ENCODE peak calls at places on chromosome 1, in ten cellular contexts. F, Q, V, A, E, U, J, G, O and P are unnamed samples.

GRCh38 chr1:22689505-22689904 is 21.1 kb upstream of the EPHB2 start:
- DNase-seq in G (peak), O (no peak), U (peak), Q (no peak), E (no peak), V (peak), F (peak), J (no peak), A (peak), P (peak)

GRCh38 chr1:65264197-65264929 is 45.0 kb upstream of the DNAJC6 start:
- DNase-seq in U (peak), F (peak), G (no peak), V (peak), O (no peak), A (peak), E (no peak), J (no peak), Q (peak), P (peak)

GRCh38 chr1:58568911-58569310 is 8.1 kb downstream of the TACSTD2 start:
- DNase-seq in Q (no peak), G (no peak), A (no peak), U (no peak), V (no peak), O (no peak), J (no peak), F (no peak), E (no peak), P (no peak)

GRCh38 chr1:22056043-22056442 is 3.5 kb downstream of the CDC42 start:
- DNase-seq in G (no peak), E (no peak), F (no peak), A (no peak), V (no peak), U (no peak), Q (no peak), O (no peak), J (no peak), P (no peak)

GRCh38 chr1:162236622-162237021 is 140.0 kb downstream of the SPATA46 start:
- DNase-seq in A (no peak), G (no peak), V (no peak), F (no peak), E (no peak), U (no peak), J (no peak), Q (no peak), O (no peak), P (no peak)

GRCh38 chr1:176789571-176790090 is 326.7 kb downstream of the PAPPA2 start:
- DNase-seq in V (peak), F (no peak), A (no peak), O (no peak), J (no peak), Q (no peak), U (peak), G (no peak), E (no peak), P (no peak)

GRCh38 chr1:61496501-61496900 is 228.4 kb downstream of the TM2D1 start:
- DNase-seq in Q (no peak), F (no peak), V (peak), G (peak), E (no peak), J (no peak), O (no peak), U (no peak), A (no peak), P (peak)

GRCh38 chr1:221487781-221488520 is 253.9 kb downstream of the DUSP10 start:
- DNase-seq in Q (no peak), O (no peak), F (no peak), G (peak), A (no peak), U (peak), E (no peak), V (peak), J (no peak), P (peak)

GRCh38 chr1:107991371-107992066 is 26.5 kb upstream of the VAV3 start:
- DNase-seq in V (peak), A (no peak), U (peak), E (no peak), Q (no peak), O (no peak), J (no peak), F (no peak), G (no peak), P (peak)

GRCh38 chr1:233341117-233341516 is 13.6 kb downstream of the MAP3K21 start:
- DNase-seq in O (no peak), G (no peak), F (peak), J (no peak), U (no peak), E (no peak), Q (no peak), A (no peak), V (no peak), P (no peak)

GRCh38 chr1:54277451-54278355 is 77.7 kb downstream of the MRPL37 start:
- DNase-seq in V (no peak), O (no peak), E (no peak), G (no peak), F (no peak), Q (no peak), U (no peak), A (no peak), J (no peak), P (peak)

GRCh38 chr1:209742409-209743144 is 13.3 kb upstream of the TRAF3IP3 start:
- DNase-seq in G (peak), V (peak), J (no peak), E (no peak), A (no peak), U (peak), Q (no peak), O (no peak), F (no peak), P (peak)

GRCh38 chr1:188433428-188433827 is 1604.7 kb downstream of the PLA2G4A start:
- DNase-seq in V (peak), U (no peak), A (no peak), O (no peak), G (no peak), J (no peak), Q (no peak), F (no peak), E (no peak), P (peak)

GRCh38 chr1:1336446-1336845 is 5.4 kb downstream of the TAS1R3 start:
- DNase-seq in A (no peak), V (no peak), F (no peak), Q (no peak), G (no peak), J (no peak), U (no peak), E (no peak), O (no peak), P (no peak)

GRCh38 chr1:176880954-176881595 is 283.4 kb downstream of the ASTN1 start:
- DNase-seq in U (peak), G (peak), E (no peak), Q (peak), A (peak), O (peak), J (no peak), V (peak), F (peak), P (peak)

GRCh38 chr1:169484683-169485426 is 889 bp downstream of the SLC19A2 start:
- DNase-seq in A (no peak), U (peak), J (peak), G (no peak), O (peak), Q (no peak), E (no peak), F (peak), V (peak), P (peak)

GRCh38 chr1:63916485-63917360 is 142.9 kb downstream of the ROR1 start:
- DNase-seq in U (no peak), A (no peak), Q (no peak), E (no peak), G (no peak), J (no peak), V (no peak), O (no peak), F (peak), P (no peak)

GRCh38 chr1:16143566-16144324 is 12.1 kb downstream of the EPHA2 start:
- DNase-seq in E (no peak), F (peak), U (no peak), G (no peak), A (no peak), Q (no peak), V (peak), J (no peak), O (no peak), P (no peak)

GRCh38 chr1:15767941-15768340 is 9.3 kb downstream of the FBLIM1 start:
- DNase-seq in E (no peak), G (no peak), O (no peak), Q (no peak), F (no peak), J (no peak), U (no peak), A (no peak), V (no peak), P (no peak)

GRCh38 chr1:208808301-208808700 is 564.1 kb upstream of the PLXNA2 start:
- DNase-seq in J (no peak), E (no peak), Q (no peak), A (no peak), G (no peak), U (no peak), V (no peak), O (no peak), F (no peak), P (no peak)

GRCh38 chr1:28507646-28508434 is 2.0 kb downstream of the RCC1 start:
- DNase-seq in U (no peak), V (no peak), E (no peak), J (no peak), F (no peak), G (no peak), O (no peak), Q (no peak), A (no peak), P (peak)